ENCODE peak calls at places on chromosomes 5 and 9, in four cellular contexts. One of them, this sample, is unnamed.

GRCh38 chr5:149133795-149134777 is 7.2 kb upstream of the ABLIM3 start:
- DNase-seq in Peyer's patch: no peak
- DNase-seq in dorsolateral prefrontal cortex: no peak
- DNase-seq in CD8-positive, alpha-beta T cell: no peak
- DNase-seq in this sample: no peak

GRCh38 chr5:150394103-150394502 is 18.6 kb downstream of the CD74 start:
- DNase-seq in Peyer's patch: no peak
- DNase-seq in CD8-positive, alpha-beta T cell: no peak
- DNase-seq in dorsolateral prefrontal cortex: no peak
- DNase-seq in this sample: no peak

GRCh38 chr5:168578006-168578405 is 1.2 kb downstream of the PANK3 start:
- DNase-seq in Peyer's patch: no peak
- DNase-seq in CD8-positive, alpha-beta T cell: no peak
- DNase-seq in dorsolateral prefrontal cortex: no peak
- DNase-seq in this sample: no peak

GRCh38 chr5:36688722-36689121 is 82.3 kb downstream of the SLC1A3 start:
- DNase-seq in dorsolateral prefrontal cortex: no peak
- DNase-seq in CD8-positive, alpha-beta T cell: no peak
- DNase-seq in Peyer's patch: no peak
- DNase-seq in this sample: no peak

GRCh38 chr5:126023894-126024575 is 399.2 kb upstream of the GRAMD2B start:
- DNase-seq in dorsolateral prefrontal cortex: no peak
- DNase-seq in Peyer's patch: no peak
- DNase-seq in CD8-positive, alpha-beta T cell: no peak
- DNase-seq in this sample: no peak

GRCh38 chr5:55714339-55714738 is 2.2 kb upstream of the SLC38A9 start:
- DNase-seq in CD8-positive, alpha-beta T cell: no peak
- DNase-seq in dorsolateral prefrontal cortex: no peak
- DNase-seq in Peyer's patch: no peak
- DNase-seq in this sample: no peak

GRCh38 chr5:160187091-160187490 is 42.2 kb upstream of the FABP6 start:
- DNase-seq in CD8-positive, alpha-beta T cell: no peak
- DNase-seq in dorsolateral prefrontal cortex: no peak
- DNase-seq in Peyer's patch: no peak
- DNase-seq in this sample: no peak

GRCh38 chr9:127074561-127075548 is 47.6 kb downstream of the ANGPTL2 start:
- DNase-seq in CD8-positive, alpha-beta T cell: no peak
- DNase-seq in Peyer's patch: no peak
- DNase-seq in dorsolateral prefrontal cortex: no peak
- DNase-seq in this sample: no peak

GRCh38 chr5:1335540-1336095 is 9.3 kb downstream of the CLPTM1L start:
- DNase-seq in CD8-positive, alpha-beta T cell: no peak
- DNase-seq in dorsolateral prefrontal cortex: no peak
- DNase-seq in Peyer's patch: peak; percentile 55
- DNase-seq in this sample: no peak

GRCh38 chr5:139638090-139638735 is 9.9 kb upstream of the CXXC5 start:
- DNase-seq in Peyer's patch: peak; percentile 86
- DNase-seq in dorsolateral prefrontal cortex: peak; percentile 89
- DNase-seq in CD8-positive, alpha-beta T cell: no peak
- DNase-seq in this sample: no peak

GRCh38 chr9:87271696-87272477 is 225.8 kb upstream of the DAPK1 start:
- DNase-seq in CD8-positive, alpha-beta T cell: no peak
- DNase-seq in dorsolateral prefrontal cortex: no peak
- DNase-seq in Peyer's patch: no peak
- DNase-seq in this sample: no peak

GRCh38 chr5:154268073-154268472 is 77.5 kb downstream of the GALNT10 start:
- DNase-seq in CD8-positive, alpha-beta T cell: no peak
- DNase-seq in Peyer's patch: no peak
- DNase-seq in dorsolateral prefrontal cortex: no peak
- DNase-seq in this sample: no peak

GRCh38 chr5:112124788-112125187 is 294.3 kb downstream of the EPB41L4A start:
- DNase-seq in dorsolateral prefrontal cortex: no peak
- DNase-seq in Peyer's patch: no peak
- DNase-seq in CD8-positive, alpha-beta T cell: no peak
- DNase-seq in this sample: no peak

GRCh38 chr9:125878241-125878640 is 131.1 kb downstream of the PBX3 start:
- DNase-seq in dorsolateral prefrontal cortex: no peak
- DNase-seq in Peyer's patch: no peak
- DNase-seq in CD8-positive, alpha-beta T cell: no peak
- DNase-seq in this sample: no peak

GRCh38 chr9:120383611-120383998 is 196.4 kb downstream of the CDK5RAP2 start:
- DNase-seq in dorsolateral prefrontal cortex: no peak
- DNase-seq in CD8-positive, alpha-beta T cell: no peak
- DNase-seq in Peyer's patch: no peak
- DNase-seq in this sample: no peak

GRCh38 chr5:84274585-84275468 is 109.9 kb downstream of the EDIL3 start:
- DNase-seq in dorsolateral prefrontal cortex: no peak
- DNase-seq in CD8-positive, alpha-beta T cell: no peak
- DNase-seq in Peyer's patch: no peak
- DNase-seq in this sample: no peak

GRCh38 chr9:35828716-35829083 is at the start of gene FAM221B:
- DNase-seq in CD8-positive, alpha-beta T cell: no peak
- DNase-seq in Peyer's patch: no peak
- DNase-seq in dorsolateral prefrontal cortex: no peak
- DNase-seq in this sample: no peak

GRCh38 chr9:126523621-126524111 is 90.1 kb upstream of the LMX1B start:
- DNase-seq in CD8-positive, alpha-beta T cell: peak; percentile 11
- DNase-seq in Peyer's patch: no peak
- DNase-seq in dorsolateral prefrontal cortex: no peak
- DNase-seq in this sample: no peak

GRCh38 chr5:149824115-149824514 is 94.0 kb downstream of the PPARGC1B start:
- DNase-seq in CD8-positive, alpha-beta T cell: no peak
- DNase-seq in dorsolateral prefrontal cortex: no peak
- DNase-seq in Peyer's patch: no peak
- DNase-seq in this sample: no peak

GRCh38 chr5:171520300-171521170 is 101.1 kb downstream of the FGF18 start:
- DNase-seq in Peyer's patch: no peak
- DNase-seq in dorsolateral prefrontal cortex: no peak
- DNase-seq in CD8-positive, alpha-beta T cell: no peak
- DNase-seq in this sample: no peak

GRCh38 chr9:125435776-125436612 is 174.4 kb downstream of the GAPVD1 start:
- DNase-seq in dorsolateral prefrontal cortex: no peak
- DNase-seq in Peyer's patch: no peak
- DNase-seq in CD8-positive, alpha-beta T cell: no peak
- DNase-seq in this sample: no peak

GRCh38 chr5:95063492-95063891 is 221.4 kb downstream of the MCTP1 start:
- DNase-seq in dorsolateral prefrontal cortex: no peak
- DNase-seq in CD8-positive, alpha-beta T cell: no peak
- DNase-seq in Peyer's patch: no peak
- DNase-seq in this sample: no peak

GRCh38 chr5:149588947-149589346 is 7.6 kb downstream of the ARHGEF37 start:
- DNase-seq in dorsolateral prefrontal cortex: no peak
- DNase-seq in CD8-positive, alpha-beta T cell: no peak
- DNase-seq in Peyer's patch: no peak
- DNase-seq in this sample: no peak

GRCh38 chr5:93062548-93062947 is 518.5 kb downstream of the NR2F1-AS1 start:
- DNase-seq in Peyer's patch: no peak
- DNase-seq in dorsolateral prefrontal cortex: no peak
- DNase-seq in CD8-positive, alpha-beta T cell: no peak
- DNase-seq in this sample: no peak

GRCh38 chr9:14517154-14517906 is 175.9 kb downstream of the ZDHHC21 start:
- DNase-seq in CD8-positive, alpha-beta T cell: no peak
- DNase-seq in Peyer's patch: no peak
- DNase-seq in dorsolateral prefrontal cortex: no peak
- DNase-seq in this sample: no peak

GRCh38 chr5:88664630-88665029 is 218.4 kb downstream of the MEF2C start:
- DNase-seq in CD8-positive, alpha-beta T cell: no peak
- DNase-seq in Peyer's patch: no peak
- DNase-seq in dorsolateral prefrontal cortex: no peak
- DNase-seq in this sample: no peak

GRCh38 chr5:172380261-172380991 is 73.9 kb downstream of the SH3PXD2B start:
- DNase-seq in CD8-positive, alpha-beta T cell: no peak
- DNase-seq in dorsolateral prefrontal cortex: no peak
- DNase-seq in Peyer's patch: no peak
- DNase-seq in this sample: no peak

GRCh38 chr9:132748450-132748849 is 78.2 kb downstream of the GTF3C4 start:
- DNase-seq in CD8-positive, alpha-beta T cell: no peak
- DNase-seq in dorsolateral prefrontal cortex: no peak
- DNase-seq in Peyer's patch: no peak
- DNase-seq in this sample: no peak

GRCh38 chr5:149162401-149163084 is 21.2 kb downstream of the ABLIM3 start:
- DNase-seq in dorsolateral prefrontal cortex: no peak
- DNase-seq in CD8-positive, alpha-beta T cell: no peak
- DNase-seq in Peyer's patch: no peak
- DNase-seq in this sample: no peak

GRCh38 chr5:137666109-137666850 is 69.6 kb downstream of the KLHL3 start:
- DNase-seq in Peyer's patch: no peak
- DNase-seq in CD8-positive, alpha-beta T cell: peak; percentile 16
- DNase-seq in dorsolateral prefrontal cortex: no peak
- DNase-seq in this sample: no peak

GRCh38 chr9:128022886-128023285 is 42.1 kb upstream of the EEIG1 start:
- DNase-seq in dorsolateral prefrontal cortex: no peak
- DNase-seq in Peyer's patch: no peak
- DNase-seq in CD8-positive, alpha-beta T cell: no peak
- DNase-seq in this sample: no peak

DNA sequence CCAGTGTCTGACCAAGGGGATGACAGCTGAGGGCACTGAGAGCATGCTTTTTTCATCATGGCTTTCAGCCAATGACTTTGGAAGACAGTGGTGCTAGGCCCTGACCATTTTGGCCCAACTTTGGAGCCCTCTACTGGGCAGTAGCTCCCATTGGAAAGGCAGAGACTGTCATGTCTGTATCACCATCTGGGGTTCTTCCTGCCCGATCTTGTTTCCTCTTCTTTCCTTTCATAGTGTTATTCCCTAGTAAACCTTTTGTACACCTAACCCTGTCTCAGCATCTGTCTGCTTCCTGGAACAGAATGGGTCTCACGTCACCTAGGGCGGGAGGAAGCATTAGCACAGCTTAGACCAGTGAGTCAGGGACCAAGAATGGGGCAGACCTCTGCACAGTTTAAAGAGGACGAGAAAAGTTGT is 97.4 kb upstream of the MAST4 start:
- DNase-seq in dorsolateral prefrontal cortex: no peak
- DNase-seq in CD8-positive, alpha-beta T cell: no peak
- DNase-seq in Peyer's patch: no peak
- DNase-seq in this sample: no peak
- TF ChIP-seq CTCF in dorsolateral prefrontal cortex: no peak
- TF ChIP-seq CTCF in CD8-positive, alpha-beta T cell: no peak
- TF ChIP-seq CTCF in Peyer's patch: no peak
- TF ChIP-seq CTCF in this sample: no peak

GRCh38 chr9:73525350-73525749 is 373.7 kb downstream of the ANXA1 start:
- DNase-seq in Peyer's patch: no peak
- DNase-seq in dorsolateral prefrontal cortex: no peak
- DNase-seq in CD8-positive, alpha-beta T cell: no peak
- DNase-seq in this sample: no peak

GRCh38 chr9:73527521-73527920 is 375.9 kb downstream of the ANXA1 start:
- DNase-seq in Peyer's patch: no peak
- DNase-seq in dorsolateral prefrontal cortex: no peak
- DNase-seq in CD8-positive, alpha-beta T cell: no peak
- DNase-seq in this sample: no peak

GRCh38 chr9:73528922-73529321 is 377.3 kb downstream of the ANXA1 start:
- DNase-seq in dorsolateral prefrontal cortex: no peak
- DNase-seq in CD8-positive, alpha-beta T cell: no peak
- DNase-seq in Peyer's patch: no peak
- DNase-seq in this sample: no peak

DNA sequence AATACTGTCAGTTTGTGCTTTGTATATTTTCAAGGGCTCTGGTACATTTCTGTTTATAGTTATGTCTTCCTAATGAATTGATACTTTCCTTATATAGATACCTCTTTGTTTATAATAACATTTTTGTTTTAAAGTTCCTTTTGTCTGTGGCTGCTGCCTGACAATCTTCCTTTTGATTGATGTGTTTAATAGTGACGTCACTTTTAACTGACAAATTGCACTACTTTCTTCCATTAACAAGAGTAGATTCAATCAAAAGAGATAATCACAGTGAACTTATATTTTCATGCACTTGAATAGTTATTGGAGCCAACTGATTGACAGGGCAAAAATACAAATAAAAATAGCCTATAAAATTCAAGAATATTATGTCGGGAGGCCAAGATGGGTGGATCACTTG is 371.7 kb downstream of the ANXA1 start:
- DNase-seq in dorsolateral prefrontal cortex: no peak
- DNase-seq in Peyer's patch: no peak
- DNase-seq in CD8-positive, alpha-beta T cell: no peak
- DNase-seq in this sample: no peak
- TF ChIP-seq CTCF in dorsolateral prefrontal cortex: no peak
- TF ChIP-seq CTCF in Peyer's patch: no peak
- TF ChIP-seq CTCF in CD8-positive, alpha-beta T cell: no peak
- TF ChIP-seq CTCF in this sample: no peak

DNA sequence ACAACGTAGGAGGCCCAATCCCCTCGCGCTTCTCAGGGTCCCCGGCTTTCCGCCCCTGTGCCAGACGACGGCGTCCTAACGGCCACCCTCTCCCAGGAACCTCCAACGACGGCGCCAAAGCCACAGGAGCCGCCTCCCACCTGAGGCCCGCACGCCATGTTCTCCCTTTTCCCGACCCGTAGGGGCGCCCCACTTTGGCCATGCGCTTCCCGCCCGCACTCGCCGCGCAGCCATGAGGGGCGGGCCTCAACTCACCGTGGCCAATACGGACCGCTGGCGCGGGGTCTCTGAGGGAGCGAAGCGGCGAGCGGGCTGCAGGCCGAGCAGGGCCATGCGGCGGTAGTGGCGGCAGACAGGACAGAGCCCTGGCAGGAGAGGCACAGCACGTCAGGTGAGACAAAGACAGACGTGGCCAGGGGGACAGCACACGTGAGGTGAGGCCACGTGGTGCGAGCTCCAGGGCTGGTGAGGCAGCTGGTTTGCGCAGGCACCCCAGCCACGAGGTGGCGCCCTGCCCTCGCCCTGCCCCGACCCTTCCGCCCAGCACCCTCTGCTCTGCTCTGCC is 1005.5 kb upstream of the PTPRD start:
- DNase-seq in dorsolateral prefrontal cortex: no peak
- DNase-seq in CD8-positive, alpha-beta T cell: no peak
- DNase-seq in Peyer's patch: no peak
- DNase-seq in this sample: no peak
- TF ChIP-seq CTCF in dorsolateral prefrontal cortex: no peak
- TF ChIP-seq CTCF in CD8-positive, alpha-beta T cell: no peak
- TF ChIP-seq CTCF in Peyer's patch: no peak
- TF ChIP-seq CTCF in this sample: no peak

GRCh38 chr5:26326153-26326759 is 712.1 kb downstream of the CDH9 start:
- DNase-seq in Peyer's patch: no peak
- DNase-seq in CD8-positive, alpha-beta T cell: no peak
- DNase-seq in dorsolateral prefrontal cortex: no peak
- DNase-seq in this sample: no peak

GRCh38 chr5:26323794-26324193 is 714.6 kb downstream of the CDH9 start:
- DNase-seq in dorsolateral prefrontal cortex: no peak
- DNase-seq in CD8-positive, alpha-beta T cell: no peak
- DNase-seq in Peyer's patch: no peak
- DNase-seq in this sample: no peak

DNA sequence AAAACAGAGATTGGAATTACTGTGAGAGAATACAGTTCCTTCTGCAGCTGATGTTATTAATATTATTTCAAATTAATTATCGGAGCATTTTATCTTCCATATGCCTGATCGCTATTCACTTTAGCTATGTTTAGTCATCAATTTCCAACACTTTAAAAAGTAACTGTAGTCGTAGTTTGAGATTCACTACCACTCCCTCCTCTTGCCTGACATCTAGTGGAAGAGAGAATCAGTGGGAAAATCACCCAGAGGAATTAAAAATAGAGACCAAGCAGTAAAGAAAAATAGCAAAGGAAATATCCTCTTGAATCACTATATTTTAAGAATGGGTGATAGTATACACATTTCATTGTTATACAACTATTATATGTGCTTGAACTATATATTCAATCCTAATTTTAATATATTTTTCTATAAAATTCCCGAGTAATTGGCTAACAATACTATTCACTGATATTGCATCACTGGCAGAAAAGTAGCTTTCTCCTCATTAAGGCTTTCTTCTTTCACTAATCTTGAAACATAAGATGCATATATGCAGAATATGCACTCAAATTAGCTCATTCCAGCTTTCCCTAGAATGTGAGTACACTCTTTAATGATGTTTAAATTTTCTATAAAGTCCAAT is 708.7 kb downstream of the CDH9 start:
- DNase-seq in CD8-positive, alpha-beta T cell: no peak
- DNase-seq in dorsolateral prefrontal cortex: no peak
- DNase-seq in Peyer's patch: no peak
- DNase-seq in this sample: no peak
- TF ChIP-seq CTCF in CD8-positive, alpha-beta T cell: no peak
- TF ChIP-seq CTCF in dorsolateral prefrontal cortex: peak; percentile 59
- TF ChIP-seq CTCF in Peyer's patch: no peak
- TF ChIP-seq CTCF in this sample: peak; percentile 54